ENCODE peak calls at places on chromosomes 13 and 19, in six cellular contexts. H is heart right ventricle, S is AG10803, N is AG09309, C is hepatocyte, V is uterus. O is an unnamed sample.

GRCh38 chr13:43698743-43699142 is 88.0 kb downstream of the ENOX1 start:
- DNase-seq in N (no peak), C (peak), V (no peak), S (peak), H (no peak), O (peak)

GRCh38 chr13:40589285-40590109 is 76.9 kb downstream of the FOXO1 start:
- DNase-seq in V (no peak), H (no peak), S (peak), N (peak), C (no peak), O (no peak)

GRCh38 chr13:98447881-98448641 is 128.8 kb downstream of the STK24 start:
- DNase-seq in S (peak), N (no peak), C (peak), V (peak), H (peak), O (no peak)

GRCh38 chr19:5093297-5093858 is 124.5 kb downstream of the KDM4B start:
- DNase-seq in C (no peak), N (no peak), S (no peak), V (no peak), H (peak), O (no peak)

GRCh38 chr19:49403404-49404187 is 15.5 kb downstream of the KASH5 start:
- DNase-seq in C (no peak), H (no peak), V (no peak), N (no peak), S (no peak), O (no peak)

GRCh38 chr19:46000497-46001246 is 5.4 kb downstream of the CCDC61 start:
- DNase-seq in H (peak), C (peak), N (no peak), S (no peak), V (no peak), O (no peak)

GRCh38 chr19:2387367-2388288 is 27.6 kb downstream of the TMPRSS9 start:
- DNase-seq in H (no peak), C (no peak), N (no peak), V (no peak), S (no peak), O (no peak)

GRCh38 chr13:92575782-92576181 is 650.8 kb upstream of the GPC6 start:
- DNase-seq in V (no peak), H (no peak), C (no peak), N (no peak), S (no peak), O (no peak)

GRCh38 chr19:4660181-4660791 is 9.9 kb downstream of the MYDGF start:
- DNase-seq in S (no peak), N (no peak), C (peak), V (no peak), H (no peak), O (no peak)

GRCh38 chr19:53463263-53463662 is 4.3 kb upstream of the ZNF813 start:
- DNase-seq in H (peak), S (peak), N (no peak), C (no peak), V (peak), O (no peak)

GRCh38 chr13:21511841-21512240 is 52.7 kb upstream of the ZDHHC20 start:
- DNase-seq in H (no peak), S (peak), C (no peak), V (no peak), N (peak), O (no peak)

GRCh38 chr13:76965759-76966421 is 17.6 kb downstream of the ACOD1 start:
- DNase-seq in S (peak), H (peak), N (peak), C (peak), V (peak), O (peak)

GRCh38 chr19:42255766-42256750 is 1.1 kb upstream of the ERF start:
- DNase-seq in C (peak), S (peak), N (no peak), H (peak), V (peak), O (no peak)

GRCh38 chr13:112943309-112944125 is 25.5 kb upstream of the MCF2L start:
- DNase-seq in V (no peak), C (peak), N (no peak), H (peak), S (no peak), O (no peak)

GRCh38 chr13:35990196-35990595 is 141.0 kb downstream of the DCLK1 start:
- DNase-seq in H (no peak), N (no peak), V (no peak), C (no peak), S (no peak), O (no peak)

GRCh38 chr13:80022146-80022545 is 318.8 kb downstream of the SPRY2 start:
- DNase-seq in V (no peak), N (no peak), H (no peak), S (no peak), C (no peak), O (no peak)

GRCh38 chr13:44686478-44687071 is 110.4 kb upstream of the TSC22D1 start:
- DNase-seq in N (no peak), V (no peak), C (no peak), H (no peak), S (no peak), O (no peak)

GRCh38 chr13:94346261-94347019 is 133.0 kb downstream of the DCT start:
- DNase-seq in C (no peak), N (no peak), S (no peak), V (no peak), H (no peak), O (no peak)

GRCh38 chr13:58531614-58532013 is 900.1 kb downstream of the PCDH17 start:
- DNase-seq in V (no peak), C (no peak), S (no peak), H (no peak), N (no peak), O (no peak)

GRCh38 chr19:5364674-5365073 is 24.1 kb upstream of the PTPRS start:
- DNase-seq in C (no peak), N (no peak), H (no peak), S (no peak), V (no peak), O (no peak)

GRCh38 chr13:89214115-89214514 is 1542.9 kb downstream of the SLITRK5 start:
- DNase-seq in S (no peak), V (no peak), H (no peak), C (no peak), N (no peak), O (no peak)

GRCh38 chr19:12314553-12314952 is 18.9 kb downstream of the ZNF563 start:
- DNase-seq in H (no peak), S (no peak), C (peak), N (no peak), V (no peak), O (no peak)

GRCh38 chr13:67353891-67354459 is 123.8 kb upstream of the PCDH9 start:
- DNase-seq in S (peak), H (no peak), N (no peak), V (no peak), C (no peak), O (no peak)

GRCh38 chr13:99215466-99215865 is 14.8 kb downstream of the UBAC2 start:
- DNase-seq in N (no peak), H (no peak), S (no peak), V (no peak), C (no peak), O (no peak)

GRCh38 chr19:55189424-55189823 is 9.3 kb upstream of the SYT5 start:
- DNase-seq in N (peak), C (no peak), S (peak), V (peak), H (no peak), O (peak)

GRCh38 chr13:41751277-41751676 is 209.6 kb downstream of the VWA8 start:
- DNase-seq in V (peak), S (peak), H (no peak), C (peak), N (peak), O (peak)

GRCh38 chr19:13817018-13817614 is 21.9 kb downstream of the ZSWIM4 start:
- DNase-seq in S (no peak), C (peak), V (no peak), H (no peak), N (no peak), O (no peak)

GRCh38 chr19:39345956-39346355 is 3.7 kb downstream of the SAMD4B start:
- DNase-seq in S (no peak), H (no peak), C (no peak), V (no peak), N (no peak), O (no peak)

GRCh38 chr13:99000137-99000536 is 22.3 kb upstream of the DOCK9 start:
- DNase-seq in H (no peak), N (no peak), C (no peak), S (no peak), V (no peak), O (no peak)

GRCh38 chr19:35742121-35742724 is at the start of gene IGFLR1:
- DNase-seq in H (no peak), S (no peak), N (no peak), C (no peak), V (no peak), O (no peak)

GRCh38 chr19:289651-290538 is 1.3 kb downstream of the PLPP2 start:
- DNase-seq in V (peak), H (no peak), N (no peak), C (peak), S (peak), O (no peak)

GRCh38 chr13:36673838-36674326 is at the start of gene SERTM1:
- DNase-seq in H (peak), C (peak), N (no peak), V (peak), S (no peak), O (no peak)

GRCh38 chr19:4597278-4597974 is 37.9 kb upstream of the SEMA6B start:
- DNase-seq in N (no peak), S (no peak), C (no peak), H (no peak), V (no peak), O (no peak)

GRCh38 chr19:13872695-13873389 is 4.1 kb upstream of the NANOS3 start:
- DNase-seq in C (peak), N (no peak), H (peak), V (no peak), S (no peak), O (no peak)

GRCh38 chr19:47176627-47177090 is 46.0 kb downstream of the SAE1 start:
- DNase-seq in C (no peak), S (peak), N (peak), V (peak), H (no peak), O (peak)

GRCh38 chr13:49436890-49437289 is 7.0 kb downstream of the CAB39L start:
- DNase-seq in V (peak), N (no peak), C (peak), H (peak), S (peak), O (no peak)

GRCh38 chr19:57280913-57281425 is 684 bp downstream of the ZNF460 start:
- DNase-seq in S (no peak), V (no peak), H (no peak), N (no peak), C (peak), O (no peak)

GRCh38 chr19:38360839-38361631 is 13.3 kb upstream of the PSMD8 start:
- DNase-seq in C (no peak), N (no peak), V (no peak), H (no peak), S (no peak), O (no peak)

DNA sequence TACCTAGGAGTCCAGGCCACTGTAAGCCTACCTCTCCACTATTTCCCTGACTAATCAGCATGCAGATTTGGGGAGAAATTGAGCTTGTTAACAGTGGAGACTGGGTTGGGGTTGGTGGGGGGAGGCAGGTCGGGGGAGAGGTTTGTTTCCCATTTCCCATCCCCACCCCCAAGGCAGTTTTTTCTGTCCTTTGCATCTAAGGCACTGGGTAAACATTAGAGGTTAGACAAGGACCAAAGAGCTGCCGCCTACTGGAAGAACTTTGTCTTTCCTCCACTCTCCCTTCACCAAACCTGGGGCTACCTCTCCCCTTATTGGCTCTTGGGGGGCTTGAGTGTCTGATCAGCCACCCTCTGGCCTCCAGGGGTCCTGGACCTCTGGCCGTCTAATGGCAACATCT is 953 bp downstream of the KCNN4 start:
- DNase-seq in H (no peak), N (no peak), S (no peak), V (no peak), C (peak), O (no peak)
- H3K4me3 ChIP-seq in H (peak), N (peak), S (no peak), V (no peak), C (no peak), O (no peak)

DNA sequence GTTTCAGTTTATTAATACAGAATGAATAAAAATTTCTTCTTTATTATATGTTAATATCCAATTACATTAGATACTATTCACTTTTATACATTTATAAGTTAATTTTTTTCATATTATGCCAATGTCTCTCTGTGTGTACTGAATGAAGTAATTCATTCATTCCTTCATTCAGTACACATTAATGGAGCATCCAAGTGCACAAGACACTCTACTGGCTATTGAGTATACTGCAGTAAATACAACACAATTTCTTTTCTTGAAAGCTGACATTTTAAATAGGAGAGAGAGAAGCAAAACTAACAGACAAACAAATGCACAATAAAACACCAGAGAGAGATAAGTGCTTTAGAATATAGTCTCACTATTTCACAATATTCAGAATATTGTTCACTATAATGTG is 1038.3 kb upstream of the SPRY2 start:
- DNase-seq in C (no peak), H (no peak), S (no peak), V (no peak), N (no peak), O (no peak)
- TF ChIP-seq CTCF in C (no peak), H (no peak), S (no peak), V (no peak), N (no peak), O (no peak)

GRCh38 chr13:73861136-73861535 is 273.1 kb downstream of the KLF12 start:
- DNase-seq in H (no peak), V (no peak), C (no peak), N (no peak), S (no peak), O (no peak)
- H3K4me3 ChIP-seq in H (no peak), V (no peak), C (no peak), N (no peak), S (no peak), O (no peak)

DNA sequence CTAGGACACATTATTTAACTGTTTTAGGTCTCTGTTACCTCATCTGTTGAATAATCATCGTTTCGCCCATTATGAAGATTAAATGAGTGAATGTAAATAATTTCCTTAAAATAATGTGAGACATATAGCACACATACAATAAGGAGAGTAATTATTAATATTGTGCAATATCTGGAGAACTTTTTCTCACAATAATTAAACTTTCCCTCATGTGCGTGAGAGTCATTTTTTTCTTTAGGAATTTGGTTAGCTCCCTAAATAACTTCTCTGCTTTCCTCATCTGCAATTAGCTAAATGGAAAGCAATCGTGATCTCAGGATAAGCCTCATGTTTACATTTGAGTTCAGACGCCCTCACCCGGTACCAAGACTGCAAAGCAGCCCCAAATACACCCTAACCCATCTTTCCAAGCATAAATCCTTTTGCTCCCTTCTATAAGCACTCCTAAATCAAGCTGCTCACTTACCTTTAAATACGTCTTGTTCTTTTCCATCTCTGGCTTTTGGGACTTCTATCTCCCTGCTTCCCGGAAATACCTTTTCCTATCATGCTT is 78.8 kb downstream of the MZT1 start:
- DNase-seq in C (peak), V (no peak), S (no peak), H (no peak), N (no peak), O (no peak)
- TF ChIP-seq CTCF in C (peak), V (no peak), S (peak), H (no peak), N (no peak), O (no peak)

DNA sequence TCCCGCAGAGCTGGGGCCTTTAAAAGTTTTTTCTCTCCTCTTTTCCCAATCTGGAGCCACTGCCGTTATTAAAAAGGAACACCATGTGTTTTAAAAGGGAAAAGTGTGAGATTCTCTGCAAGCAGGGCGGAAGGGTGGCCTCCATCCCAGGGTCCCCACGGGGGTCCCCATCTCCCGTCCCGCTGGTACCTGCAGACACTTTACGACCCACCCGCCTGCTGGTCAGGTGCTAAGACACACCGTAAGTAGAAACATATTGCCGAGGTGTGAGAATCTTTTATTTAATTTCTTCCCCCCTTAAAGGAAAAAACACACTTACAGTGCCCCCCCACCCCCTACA is 1.8 kb downstream of the CRLF1 start:
- DNase-seq in S (no peak), C (no peak), V (no peak), N (no peak), H (no peak), O (no peak)
- H3K4me3 ChIP-seq in S (no peak), C (no peak), V (no peak), N (no peak), H (no peak), O (no peak)